ENCODE peak calls at places on chromosomes 5 and 9, in six cellular contexts. One of them, this sample, is unnamed.

GRCh38 chr5:81854915-81855314 is 104.0 kb upstream of the SSBP2 start:
- DNase-seq in suprapubic skin: no peak
- DNase-seq in spleen: no peak
- DNase-seq in astrocyte: no peak
- DNase-seq in body of pancreas: no peak
- DNase-seq in Peyer's patch: no peak
- DNase-seq in this sample: no peak

GRCh38 chr9:4292781-4293180 is 7.1 kb downstream of the GLIS3 start:
- DNase-seq in suprapubic skin: no peak
- DNase-seq in spleen: no peak
- DNase-seq in astrocyte: peak
- DNase-seq in body of pancreas: no peak
- DNase-seq in Peyer's patch: no peak
- DNase-seq in this sample: no peak

GRCh38 chr5:60685028-60685427 is 14.9 kb downstream of the DEPDC1B start:
- DNase-seq in suprapubic skin: no peak
- DNase-seq in spleen: no peak
- DNase-seq in astrocyte: no peak
- DNase-seq in body of pancreas: no peak
- DNase-seq in Peyer's patch: no peak
- DNase-seq in this sample: no peak

GRCh38 chr9:38289486-38290275 is 102.8 kb upstream of the ALDH1B1 start:
- DNase-seq in suprapubic skin: no peak
- DNase-seq in spleen: no peak
- DNase-seq in astrocyte: no peak
- DNase-seq in body of pancreas: peak
- DNase-seq in Peyer's patch: no peak
- DNase-seq in this sample: no peak

GRCh38 chr9:5448016-5448415 is 2.3 kb upstream of the CD274 start:
- DNase-seq in suprapubic skin: no peak
- DNase-seq in spleen: no peak
- DNase-seq in astrocyte: no peak
- DNase-seq in body of pancreas: no peak
- DNase-seq in Peyer's patch: no peak
- DNase-seq in this sample: no peak

GRCh38 chr5:147081256-147081872 is 153.5 kb upstream of the STK32A start:
- DNase-seq in suprapubic skin: no peak
- DNase-seq in spleen: no peak
- DNase-seq in astrocyte: peak
- DNase-seq in body of pancreas: no peak
- DNase-seq in Peyer's patch: no peak
- DNase-seq in this sample: no peak

GRCh38 chr9:110049699-110050450 is 158.1 kb downstream of the C9orf152 start:
- DNase-seq in suprapubic skin: no peak
- DNase-seq in spleen: peak
- DNase-seq in astrocyte: no peak
- DNase-seq in body of pancreas: peak
- DNase-seq in Peyer's patch: peak
- DNase-seq in this sample: peak

GRCh38 chr9:110125207-110125751 is 82.7 kb downstream of the C9orf152 start:
- DNase-seq in suprapubic skin: peak
- DNase-seq in spleen: peak
- DNase-seq in astrocyte: peak
- DNase-seq in body of pancreas: peak
- DNase-seq in Peyer's patch: peak
- DNase-seq in this sample: peak

GRCh38 chr9:131986089-131986488 is 93.6 kb downstream of the MED27 start:
- DNase-seq in suprapubic skin: no peak
- DNase-seq in spleen: no peak
- DNase-seq in astrocyte: no peak
- DNase-seq in body of pancreas: no peak
- DNase-seq in Peyer's patch: no peak
- DNase-seq in this sample: no peak

GRCh38 chr5:57407391-57407790 is 75.2 kb downstream of the ACTBL2 start:
- DNase-seq in suprapubic skin: no peak
- DNase-seq in spleen: no peak
- DNase-seq in astrocyte: no peak
- DNase-seq in body of pancreas: no peak
- DNase-seq in Peyer's patch: no peak
- DNase-seq in this sample: no peak

GRCh38 chr5:64180661-64181343 is 15.2 kb downstream of the RNF180 start:
- DNase-seq in suprapubic skin: no peak
- DNase-seq in spleen: no peak
- DNase-seq in astrocyte: peak
- DNase-seq in body of pancreas: no peak
- DNase-seq in Peyer's patch: no peak
- DNase-seq in this sample: no peak

GRCh38 chr5:38780316-38780715 is 65.5 kb upstream of the OSMR start:
- DNase-seq in suprapubic skin: no peak
- DNase-seq in spleen: no peak
- DNase-seq in astrocyte: no peak
- DNase-seq in body of pancreas: no peak
- DNase-seq in Peyer's patch: no peak
- DNase-seq in this sample: no peak

GRCh38 chr5:1318659-1319251 is 23.9 kb upstream of the TERT start:
- DNase-seq in suprapubic skin: peak
- DNase-seq in spleen: peak
- DNase-seq in astrocyte: no peak
- DNase-seq in body of pancreas: peak
- DNase-seq in Peyer's patch: peak
- DNase-seq in this sample: no peak

GRCh38 chr9:110066929-110067716 is 140.8 kb downstream of the C9orf152 start:
- DNase-seq in suprapubic skin: no peak
- DNase-seq in spleen: no peak
- DNase-seq in astrocyte: no peak
- DNase-seq in body of pancreas: no peak
- DNase-seq in Peyer's patch: no peak
- DNase-seq in this sample: no peak

DNA sequence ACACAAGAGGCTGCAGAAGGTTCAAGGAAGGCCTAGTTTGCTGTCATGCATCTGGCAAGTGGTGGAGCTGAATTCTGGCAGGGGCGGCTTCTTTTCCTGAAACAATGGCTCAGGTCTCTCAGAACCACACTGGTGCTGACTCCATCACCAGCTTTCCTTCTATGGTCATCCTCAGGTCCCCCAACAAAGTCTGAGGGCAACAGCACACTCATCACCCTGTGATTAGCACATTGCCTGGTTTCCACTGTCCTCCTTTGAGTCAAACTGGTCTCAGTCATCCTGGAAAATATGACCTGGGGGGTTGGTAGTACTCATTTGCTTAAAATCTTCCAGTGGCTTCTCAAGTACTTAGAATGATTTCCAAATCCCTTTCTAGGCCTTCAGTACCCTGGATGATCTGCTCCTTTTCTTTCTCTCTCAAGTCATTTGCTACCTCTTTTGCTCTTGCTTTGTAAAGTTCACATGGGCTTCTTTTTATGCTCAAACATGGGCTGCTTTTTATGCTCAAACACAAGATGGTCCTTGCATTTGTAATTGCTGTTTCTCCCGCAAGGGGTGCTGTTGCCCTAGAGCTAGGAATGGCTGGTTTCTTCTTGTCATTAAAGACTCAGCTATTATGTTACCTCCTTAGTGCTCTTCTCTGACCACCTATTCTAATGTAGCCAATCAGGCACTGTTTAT is 144.9 kb downstream of the ALDH1A1 start:
- DNase-seq in suprapubic skin: no peak
- DNase-seq in spleen: no peak
- DNase-seq in astrocyte: no peak
- DNase-seq in body of pancreas: no peak
- DNase-seq in Peyer's patch: no peak
- DNase-seq in this sample: no peak
- TF ChIP-seq CTCF in suprapubic skin: no peak
- TF ChIP-seq CTCF in spleen: no peak
- TF ChIP-seq CTCF in astrocyte: peak
- TF ChIP-seq CTCF in body of pancreas: no peak
- TF ChIP-seq CTCF in Peyer's patch: no peak
- TF ChIP-seq CTCF in this sample: no peak

DNA sequence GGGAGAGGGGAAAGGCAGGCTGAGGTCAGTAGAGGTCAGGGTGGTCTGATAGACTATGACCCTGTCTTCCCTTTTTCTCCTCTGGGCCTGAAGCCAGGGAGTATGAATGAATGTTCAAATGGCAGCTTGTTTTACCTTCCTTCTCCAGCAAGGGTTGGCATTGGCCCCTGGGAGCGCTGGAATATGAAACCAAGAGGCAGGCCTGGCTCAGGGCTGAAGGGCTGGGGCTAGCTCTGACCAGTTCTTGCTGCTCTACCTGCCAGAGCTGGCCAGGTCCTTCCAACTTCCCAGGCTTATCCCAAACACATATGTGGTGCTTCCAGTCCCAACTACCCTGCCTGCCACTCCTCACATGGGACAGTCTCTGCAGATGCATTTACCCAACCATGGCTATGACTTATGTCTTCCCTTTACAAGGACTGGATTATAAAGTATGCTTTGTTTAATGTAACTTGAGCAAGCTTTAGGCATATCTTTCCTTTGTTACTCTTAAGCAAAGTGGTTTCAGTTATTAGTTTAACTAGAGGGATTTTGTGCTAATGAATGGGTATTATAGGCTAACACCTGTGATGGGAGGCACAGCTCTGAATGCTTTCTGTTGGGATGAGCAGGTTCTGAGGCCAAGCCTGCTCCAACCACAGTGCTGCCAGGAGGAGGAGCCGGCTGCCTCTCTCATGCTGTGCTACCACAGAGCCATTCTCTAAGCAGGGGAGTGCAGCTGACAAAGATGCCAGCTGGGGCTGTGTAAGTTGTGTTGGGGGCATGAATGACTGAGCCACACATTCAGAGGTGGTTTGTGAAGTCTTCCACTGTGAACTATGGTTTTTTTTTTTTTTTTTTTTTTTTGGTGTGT is 6.1 kb downstream of the CCNI2 start:
- DNase-seq in suprapubic skin: no peak
- DNase-seq in spleen: no peak
- DNase-seq in astrocyte: no peak
- DNase-seq in body of pancreas: peak
- DNase-seq in Peyer's patch: no peak
- DNase-seq in this sample: peak
- TF ChIP-seq CTCF in suprapubic skin: no peak
- TF ChIP-seq CTCF in spleen: no peak
- TF ChIP-seq CTCF in astrocyte: no peak
- TF ChIP-seq CTCF in body of pancreas: no peak
- TF ChIP-seq CTCF in Peyer's patch: peak
- TF ChIP-seq CTCF in this sample: no peak

GRCh38 chr9:122806661-122807060 is 6.7 kb downstream of the OR1K1 start:
- DNase-seq in suprapubic skin: no peak
- DNase-seq in spleen: no peak
- DNase-seq in astrocyte: peak
- DNase-seq in body of pancreas: no peak
- DNase-seq in Peyer's patch: no peak
- DNase-seq in this sample: no peak

GRCh38 chr9:122812736-122813135 is 12.8 kb downstream of the OR1K1 start:
- DNase-seq in suprapubic skin: no peak
- DNase-seq in spleen: no peak
- DNase-seq in astrocyte: no peak
- DNase-seq in body of pancreas: no peak
- DNase-seq in Peyer's patch: no peak
- DNase-seq in this sample: no peak

GRCh38 chr9:122808141-122808540 is 8.2 kb downstream of the OR1K1 start:
- DNase-seq in suprapubic skin: no peak
- DNase-seq in spleen: no peak
- DNase-seq in astrocyte: no peak
- DNase-seq in body of pancreas: no peak
- DNase-seq in Peyer's patch: no peak
- DNase-seq in this sample: no peak

GRCh38 chr9:122810306-122810946 is 10.5 kb downstream of the OR1K1 start:
- DNase-seq in suprapubic skin: peak
- DNase-seq in spleen: peak
- DNase-seq in astrocyte: peak
- DNase-seq in body of pancreas: peak
- DNase-seq in Peyer's patch: peak
- DNase-seq in this sample: peak

DNA sequence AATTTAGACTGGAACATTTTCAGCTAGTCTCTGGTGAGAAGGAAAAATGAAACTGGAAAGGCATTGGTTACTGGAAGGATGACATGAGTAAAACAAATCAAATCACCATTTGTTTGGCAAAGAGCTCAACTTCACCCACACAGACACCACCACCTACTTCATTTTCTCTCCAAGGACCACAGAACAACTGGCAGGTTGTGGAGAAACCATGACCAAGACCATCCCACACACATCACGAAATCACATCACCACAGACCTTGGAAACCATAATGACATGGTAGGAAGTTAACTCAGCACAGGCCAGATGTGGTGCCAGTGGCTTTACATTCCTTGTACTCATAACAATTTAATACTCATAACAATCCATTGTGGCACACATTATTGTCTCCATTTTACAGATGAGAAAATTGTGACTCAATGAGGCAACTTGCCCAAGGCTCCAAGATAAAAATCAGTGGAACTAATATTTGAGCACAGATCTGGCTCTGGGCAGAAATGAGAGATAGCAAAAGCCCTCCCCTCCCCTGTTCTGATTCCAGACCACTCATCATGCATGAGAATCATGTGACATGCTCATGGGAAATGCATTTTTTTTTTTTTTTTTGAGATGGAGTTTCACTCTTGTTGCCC is 7.5 kb downstream of the OR1K1 start:
- DNase-seq in suprapubic skin: no peak
- DNase-seq in spleen: no peak
- DNase-seq in astrocyte: peak
- DNase-seq in body of pancreas: no peak
- DNase-seq in Peyer's patch: no peak
- DNase-seq in this sample: no peak
- TF ChIP-seq CTCF in suprapubic skin: no peak
- TF ChIP-seq CTCF in spleen: no peak
- TF ChIP-seq CTCF in astrocyte: no peak
- TF ChIP-seq CTCF in body of pancreas: no peak
- TF ChIP-seq CTCF in Peyer's patch: no peak
- TF ChIP-seq CTCF in this sample: no peak

DNA sequence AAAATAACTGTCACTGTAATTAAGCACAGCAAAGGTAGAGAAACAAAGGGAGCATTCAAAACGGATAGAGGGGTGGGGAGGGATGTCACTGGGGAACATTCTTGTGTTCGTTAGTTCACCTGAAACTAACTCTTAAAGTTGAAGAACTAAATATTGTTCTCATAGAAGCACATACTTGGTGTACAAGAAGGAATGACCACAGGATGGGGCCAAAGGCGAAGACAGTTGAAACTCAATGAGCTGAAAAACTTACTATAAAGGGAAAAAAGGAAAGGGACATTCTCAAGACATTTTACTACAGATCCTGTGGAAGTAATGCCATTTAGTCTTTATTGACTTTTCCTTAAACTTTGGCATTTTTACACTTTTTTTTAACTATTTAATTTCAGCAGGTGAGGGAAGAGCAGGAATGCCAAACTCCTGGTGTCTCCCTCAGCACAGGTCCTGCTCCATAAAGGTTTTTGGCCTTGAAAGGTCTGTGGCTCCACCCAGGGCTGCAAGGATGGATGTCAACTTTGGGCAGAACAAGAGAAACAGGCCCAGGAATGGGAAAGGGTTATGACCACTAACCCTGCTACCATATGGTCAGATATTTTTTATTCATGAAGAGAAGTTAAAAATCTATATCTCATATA is 197.6 kb upstream of the RASA1 start:
- DNase-seq in suprapubic skin: no peak
- DNase-seq in spleen: no peak
- DNase-seq in astrocyte: peak
- DNase-seq in body of pancreas: no peak
- DNase-seq in Peyer's patch: no peak
- DNase-seq in this sample: peak
- TF ChIP-seq CTCF in suprapubic skin: peak
- TF ChIP-seq CTCF in spleen: peak
- TF ChIP-seq CTCF in astrocyte: peak
- TF ChIP-seq CTCF in body of pancreas: no peak
- TF ChIP-seq CTCF in Peyer's patch: peak
- TF ChIP-seq CTCF in this sample: peak

GRCh38 chr9:137256362-137256761 is 1.2 kb downstream of the NELFB start:
- DNase-seq in suprapubic skin: no peak
- DNase-seq in spleen: no peak
- DNase-seq in astrocyte: no peak
- DNase-seq in body of pancreas: no peak
- DNase-seq in Peyer's patch: no peak
- DNase-seq in this sample: no peak
- TF ChIP-seq CTCF in suprapubic skin: no peak
- TF ChIP-seq CTCF in spleen: no peak
- TF ChIP-seq CTCF in astrocyte: no peak
- TF ChIP-seq CTCF in body of pancreas: no peak
- TF ChIP-seq CTCF in Peyer's patch: no peak
- TF ChIP-seq CTCF in this sample: no peak

This sample was measured in adrenal gland.